ENCODE peak calls at places on chromosomes 4 and X, in four cellular contexts. C is endothelial cell, G is dorsolateral prefrontal cortex, U is AG04450. V is an unnamed sample.
A peak's percentile ranks its signal among the peaks of the same experiment; 100 is the strongest.

GRCh38 chr4:89995824-89996223 is 101.2 kb downstream of the MMRN1 start:
- DNase-seq in U (no peak), G (no peak), C (no peak), V (no peak)

GRCh38 chr4:13963601-13964000 is 336.1 kb upstream of the BOD1L1 start:
- DNase-seq in U (no peak), C (no peak), G (no peak), V (no peak)

GRCh38 chr4:139367421-139368090 is 65.3 kb upstream of the NDUFC1 start:
- DNase-seq in G (no peak), C (no peak), U (peak; percentile 20), V (no peak)

GRCh38 chrX:69097451-69098236 is 67.6 kb downstream of the PJA1 start:
- DNase-seq in C (no peak), U (no peak), G (no peak), V (no peak)

GRCh38 chrX:112223391-112223790 is 140.8 kb upstream of the TRPC5 start:
- DNase-seq in C (no peak), G (no peak), U (no peak), V (no peak)

GRCh38 chrX:119503484-119503861 is 35.2 kb downstream of the SLC25A5 start:
- DNase-seq in U (no peak), C (no peak), G (no peak), V (no peak)

GRCh38 chrX:13911581-13911980 is 94.7 kb upstream of the GPM6B start:
- DNase-seq in G (no peak), C (no peak), U (peak; percentile 30), V (no peak)

GRCh38 chr4:152698012-152698499 is 18.3 kb upstream of the TMEM154 start:
- DNase-seq in U (no peak), C (no peak), G (no peak), V (no peak)

DNA sequence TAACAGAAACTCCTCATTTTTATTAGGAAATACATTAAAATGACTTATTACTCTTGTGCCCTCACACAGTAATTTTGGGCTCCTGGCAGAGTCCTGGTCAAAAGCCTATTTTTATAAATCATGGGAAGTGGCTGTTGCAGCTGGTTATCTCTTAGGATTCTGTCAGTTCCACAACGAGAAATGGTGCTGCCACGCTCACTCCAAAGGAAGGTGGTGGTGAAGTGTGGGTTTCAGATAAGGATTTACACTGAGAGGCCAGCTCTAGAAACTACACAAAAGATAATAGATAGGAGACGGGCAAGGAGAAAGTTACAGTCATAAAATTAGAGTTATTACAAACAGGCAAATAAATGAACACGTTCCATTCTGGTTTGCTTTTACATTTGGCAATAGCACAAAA is 159.1 kb upstream of the FAM241A start:
- DNase-seq in U (no peak), C (no peak), G (no peak), V (no peak)
- TF ChIP-seq CTCF in U (no peak), C (no peak), G (no peak), V (no peak)

DNA sequence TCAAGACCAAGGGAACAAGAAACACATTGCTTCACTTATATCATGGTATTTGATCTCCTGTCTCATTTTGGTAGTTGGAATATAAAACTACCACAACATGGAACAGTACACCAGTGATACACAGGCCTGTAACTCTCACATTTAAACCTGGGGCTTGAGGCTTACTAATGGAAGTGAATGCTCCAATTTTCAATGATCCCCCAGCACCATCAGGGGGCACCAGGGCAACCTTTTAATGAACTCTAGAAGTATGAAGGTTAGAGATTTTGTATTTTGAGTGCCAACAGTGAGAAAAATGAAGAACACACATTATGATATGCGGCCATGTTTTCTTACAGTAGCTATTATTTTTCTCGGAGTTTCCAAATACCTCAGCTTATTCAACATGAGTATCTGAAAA is 50.7 kb downstream of the C4orf33 start:
- DNase-seq in G (no peak), C (no peak), U (no peak), V (no peak)
- TF ChIP-seq CTCF in G (no peak), C (no peak), U (no peak), V (no peak)

GRCh38 chr4:7049739-7050138 is 6.6 kb downstream of the TADA2B start:
- DNase-seq in C (no peak), G (no peak), U (no peak), V (no peak)

GRCh38 chr4:7050481-7051143 is 7.4 kb downstream of the TADA2B start:
- DNase-seq in C (no peak), G (no peak), U (no peak), V (no peak)

GRCh38 chr4:7051905-7052304 is 8.7 kb downstream of the TADA2B start:
- DNase-seq in U (no peak), C (no peak), G (no peak), V (no peak)

GRCh38 chr4:7052313-7052712 is 9.1 kb downstream of the TADA2B start:
- DNase-seq in U (no peak), C (no peak), G (no peak), V (no peak)

GRCh38 chr4:7051144-7051495 is 7.9 kb downstream of the TADA2B start:
- DNase-seq in G (no peak), U (no peak), C (no peak), V (no peak)
- TF ChIP-seq CTCF in G (no peak), U (no peak), C (no peak), V (no peak)

GRCh38 chrX:75623535-75623934 is 100.7 kb upstream of the ZDHHC15 start:
- DNase-seq in G (no peak), U (no peak), C (peak; percentile 9), V (no peak)
- TF ChIP-seq CTCF in G (peak; percentile 18), U (no peak), C (no peak), V (no peak)

GRCh38 chrX:110466790-110467189 is 108.1 kb downstream of the RTL9 start:
- DNase-seq in U (no peak), G (no peak), C (no peak), V (no peak)

DNA sequence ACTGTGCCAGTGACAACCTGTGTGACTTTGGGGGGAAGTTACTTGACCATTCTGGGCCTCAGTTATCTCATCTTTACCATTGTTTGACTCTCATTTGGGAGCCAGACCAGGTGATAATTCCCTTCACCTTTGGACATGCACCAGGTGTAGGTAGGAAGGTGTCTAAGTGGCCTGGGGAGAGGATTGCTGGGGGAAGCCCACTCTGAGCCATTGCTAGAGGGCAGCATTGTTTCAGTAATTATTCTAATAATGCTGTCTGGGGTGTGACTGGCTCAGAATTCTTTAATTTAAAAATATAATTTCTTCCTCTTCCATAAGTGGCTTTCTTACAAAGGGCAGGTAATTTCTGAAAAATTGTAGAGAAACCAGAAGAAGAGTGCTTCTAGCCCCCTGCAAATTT is 104.3 kb downstream of the RTL9 start:
- DNase-seq in C (no peak), G (no peak), U (no peak), V (no peak)
- TF ChIP-seq CTCF in C (no peak), G (no peak), U (no peak), V (no peak)

GRCh38 chr4:17560065-17560673 is 16.8 kb upstream of the LAP3 start:
- DNase-seq in G (no peak), U (no peak), C (no peak), V (no peak)

GRCh38 chr4:17559709-17560048 is 17.3 kb upstream of the LAP3 start:
- DNase-seq in G (no peak), U (no peak), C (no peak), V (no peak)

GRCh38 chr4:17561195-17561909 is 15.6 kb upstream of the LAP3 start:
- DNase-seq in C (no peak), G (no peak), U (no peak), V (no peak)

GRCh38 chr4:17558941-17559708 is 17.9 kb upstream of the LAP3 start:
- DNase-seq in U (no peak), C (no peak), G (no peak), V (no peak)

DNA sequence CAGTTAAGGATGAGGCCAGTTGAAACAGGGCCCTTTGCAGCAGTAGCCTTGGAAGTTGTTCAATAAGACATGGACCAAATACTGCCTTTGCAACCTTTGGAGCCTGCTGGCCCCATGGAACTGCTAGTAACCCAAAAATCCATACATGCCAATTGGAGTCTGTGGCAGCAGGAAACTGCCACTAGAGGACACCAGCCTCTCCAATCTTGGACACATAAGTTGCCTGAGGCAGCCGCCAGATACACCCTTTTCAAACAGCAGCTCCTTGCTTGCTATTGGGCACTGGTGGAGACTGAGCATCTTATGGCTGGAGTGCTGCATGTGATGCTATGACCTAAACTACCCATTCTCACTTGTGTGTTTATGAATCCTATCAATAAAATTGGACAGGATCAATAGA is 14.8 kb upstream of the LAP3 start:
- DNase-seq in G (no peak), C (no peak), U (no peak), V (no peak)
- TF ChIP-seq CTCF in G (peak; percentile 54), C (no peak), U (no peak), V (no peak)

V was measured in GM20000.